ENCODE peak calls at places on chromosomes 16 and 17, in five cellular contexts. J, F, V, U and B are unnamed samples.

GRCh38 chr17:7774037-7774659 is 56.6 kb downstream of the DNAH2 start:
- DNase-seq in J (no peak), F (peak), V (no peak), U (no peak), B (no peak)

GRCh38 chr17:250487-251300 is 69.2 kb upstream of the DOC2B start:
- DNase-seq in J (no peak), F (no peak), V (peak), U (no peak), B (no peak)

GRCh38 chr16:2039286-2040030 is 8.2 kb downstream of the NTHL1 start:
- DNase-seq in J (peak), F (peak), V (peak), U (no peak), B (no peak)

GRCh38 chr16:59339871-59340270 is 605.8 kb upstream of the GOT2 start:
- DNase-seq in J (no peak), F (no peak), V (no peak), U (no peak), B (no peak)

GRCh38 chr17:74964246-74964761 is 8.3 kb downstream of the HID1 start:
- DNase-seq in J (no peak), F (no peak), V (no peak), U (no peak), B (no peak)

GRCh38 chr17:80738020-80738380 is 193.4 kb downstream of the RPTOR start:
- DNase-seq in J (no peak), F (no peak), V (no peak), U (no peak), B (no peak)

GRCh38 chr17:67492251-67492740 is 115.2 kb downstream of the PITPNC1 start:
- DNase-seq in J (no peak), F (no peak), V (no peak), U (no peak), B (no peak)

GRCh38 chr17:37607637-37608368 is 1.4 kb downstream of the SYNRG start:
- DNase-seq in J (no peak), F (no peak), V (no peak), U (no peak), B (no peak)

GRCh38 chr17:27464431-27464830 is 8.2 kb downstream of the KSR1 start:
- DNase-seq in J (no peak), F (no peak), V (no peak), U (no peak), B (no peak)

GRCh38 chr17:18377437-18378204 is at the start of gene EVPLL:
- DNase-seq in J (no peak), F (no peak), V (peak), U (no peak), B (no peak)

GRCh38 chr17:58415371-58416055 is 1.8 kb downstream of the RNF43 start:
- DNase-seq in J (no peak), F (no peak), V (peak), U (no peak), B (no peak)

GRCh38 chr17:16919663-16920627 is 52.0 kb downstream of the TNFRSF13B start:
- DNase-seq in J (no peak), F (no peak), V (peak), U (no peak), B (no peak)

GRCh38 chr16:28304214-28304613 is 11.9 kb downstream of the SBK1 start:
- DNase-seq in J (no peak), F (peak), V (no peak), U (no peak), B (no peak)

GRCh38 chr17:81037783-81038733 is 3.1 kb downstream of the BAIAP2 start:
- DNase-seq in J (peak), F (no peak), V (peak), U (no peak), B (no peak)